ENCODE peak calls at places on chromosomes 5 and 9, in seven cellular contexts. Q is activated naive CD8-positive, alpha-beta T cell treated with anti-CD3 and anti-CD28 coated beads, Interleukin-2, amount 50 U/mL, for 24 hours; R is trophoblast cell; I is stromal cell of bone marrow; V is pons; S is head of caudate nucleus; P is HTR-8/SVneo. T is an unnamed sample.

GRCh38 chr5:123111502-123111901 is 22.5 kb downstream of the PRDM6 start:
- DNase-seq in Q (no peak), I (no peak), V (no peak), S (no peak), P (no peak), R (peak), T (no peak)

GRCh38 chr9:97176206-97176605 is 131.3 kb upstream of the CCDC180 start:
- DNase-seq in R (no peak), Q (no peak), P (no peak), V (peak), S (no peak), I (no peak), T (no peak)

GRCh38 chr5:13985736-13986418 is 41.4 kb upstream of the DNAH5 start:
- DNase-seq in I (peak), P (peak), R (peak), V (no peak), Q (no peak), S (no peak), T (peak)

GRCh38 chr5:126007841-126008240 is 415.4 kb upstream of the GRAMD2B start:
- DNase-seq in I (peak), P (no peak), Q (no peak), V (no peak), S (no peak), R (no peak), T (no peak)

GRCh38 chr5:152532714-152533113 is 127.6 kb upstream of the NMUR2 start:
- DNase-seq in P (peak), R (peak), V (peak), Q (no peak), S (no peak), I (peak), T (no peak)

GRCh38 chr9:99576830-99577229 is 244.9 kb upstream of the NR4A3 start:
- DNase-seq in R (no peak), S (no peak), V (no peak), Q (no peak), I (no peak), P (no peak), T (no peak)

GRCh38 chr9:90813011-90813410 is 11.4 kb downstream of the SYK start:
- DNase-seq in R (no peak), Q (no peak), S (no peak), P (no peak), V (no peak), I (no peak), T (no peak)

GRCh38 chr5:134569758-134570364 is 44.4 kb downstream of the JADE2 start:
- DNase-seq in S (no peak), I (no peak), V (no peak), R (no peak), Q (no peak), P (no peak), T (no peak)

GRCh38 chr5:58394326-58394725 is 65.6 kb downstream of the PLK2 start:
- DNase-seq in V (no peak), R (no peak), S (no peak), I (no peak), Q (no peak), P (no peak), T (no peak)

GRCh38 chr5:147849226-147849625 is 17.8 kb upstream of the SPINK1 start:
- DNase-seq in Q (no peak), P (no peak), S (no peak), R (peak), I (no peak), V (no peak), T (no peak)

GRCh38 chr9:80707120-80707519 is 982.2 kb downstream of the TLE1 start:
- DNase-seq in S (no peak), Q (no peak), V (no peak), I (peak), R (no peak), P (no peak), T (no peak)

GRCh38 chr5:9838906-9839305 is 208.8 kb upstream of the TAS2R1 start:
- DNase-seq in R (no peak), P (no peak), V (peak), I (no peak), S (peak), Q (no peak), T (no peak)

GRCh38 chr9:135341612-135342169 is 137.9 kb upstream of the PPP1R26 start:
- DNase-seq in R (no peak), S (no peak), Q (no peak), P (no peak), I (no peak), V (no peak), T (no peak)

GRCh38 chr5:6181147-6181729 is 197.1 kb downstream of the MED10 start:
- DNase-seq in S (no peak), I (no peak), Q (no peak), P (no peak), R (peak), V (no peak), T (no peak)

GRCh38 chr9:36258989-36259315 is 704 bp upstream of the GNE start:
- DNase-seq in I (no peak), S (no peak), R (no peak), P (no peak), Q (no peak), V (peak), T (no peak)

GRCh38 chr9:96651626-96652025 is 3.5 kb downstream of the PRXL2C start:
- DNase-seq in R (peak), Q (no peak), S (no peak), P (no peak), I (no peak), V (peak), T (no peak)

GRCh38 chr9:116900007-116900367 is 212.9 kb downstream of the TRIM32 start:
- DNase-seq in P (no peak), R (peak), S (no peak), I (no peak), Q (no peak), V (no peak), T (no peak)

GRCh38 chr5:109080896-109081295 is 328.9 kb downstream of the PJA2 start:
- DNase-seq in V (no peak), I (no peak), P (no peak), Q (no peak), R (no peak), S (no peak), T (no peak)

GRCh38 chr9:137781906-137782585 is 95.5 kb upstream of the CACNA1B start:
- DNase-seq in S (no peak), Q (no peak), R (no peak), V (no peak), P (no peak), I (no peak), T (no peak)

GRCh38 chr5:94471496-94471895 is 146.9 kb downstream of the KIAA0825 start:
- DNase-seq in V (no peak), I (peak), Q (no peak), P (no peak), R (no peak), S (no peak), T (no peak)

GRCh38 chr5:118778951-118779350 is 209.4 kb downstream of the DTWD2 start:
- DNase-seq in V (no peak), I (no peak), R (no peak), P (no peak), Q (no peak), S (no peak), T (no peak)

GRCh38 chr9:125240649-125240999 is 519 bp downstream of the HSPA5 start:
- DNase-seq in S (peak), Q (no peak), P (no peak), I (no peak), V (no peak), R (peak), T (no peak)

GRCh38 chr5:137345396-137345795 is 153.7 kb downstream of the SPOCK1 start:
- DNase-seq in I (no peak), Q (no peak), S (no peak), V (no peak), P (no peak), R (no peak), T (no peak)

GRCh38 chr5:149697001-149697400 is 33.1 kb upstream of the PPARGC1B start:
- DNase-seq in P (no peak), R (peak), S (no peak), Q (no peak), I (no peak), V (no peak), T (no peak)

GRCh38 chr9:121698627-121699270 is 47.3 kb downstream of the DAB2IP start:
- DNase-seq in R (no peak), P (peak), I (no peak), V (no peak), Q (no peak), S (no peak), T (peak)

GRCh38 chr9:36194326-36195000 is 3.7 kb downstream of the CLTA start:
- DNase-seq in S (no peak), Q (no peak), V (no peak), P (no peak), I (no peak), R (no peak), T (no peak)

GRCh38 chr5:143456952-143457547 is 53.6 kb upstream of the NR3C1 start:
- DNase-seq in P (peak), R (peak), V (no peak), I (peak), S (no peak), Q (no peak), T (no peak)

GRCh38 chr9:107684224-107684623 is 194.7 kb upstream of the KLF4 start:
- DNase-seq in S (no peak), V (no peak), Q (no peak), R (no peak), P (no peak), I (no peak), T (no peak)

GRCh38 chr5:158953929-158954534 is 145.7 kb downstream of the EBF1 start:
- DNase-seq in P (no peak), V (no peak), R (no peak), I (no peak), Q (no peak), S (no peak), T (no peak)

GRCh38 chr9:104921067-104921741 is 6.8 kb downstream of the ABCA1 start:
- DNase-seq in P (no peak), S (no peak), V (peak), Q (no peak), I (no peak), R (no peak), T (no peak)

GRCh38 chr9:35656841-35657326 is 935 bp downstream of the RMRP start:
- DNase-seq in P (no peak), Q (no peak), I (no peak), V (no peak), S (no peak), R (no peak), T (no peak)

GRCh38 chr9:34989946-34990635 is 546 bp downstream of the DNAJB5 start:
- DNase-seq in V (no peak), Q (peak), S (peak), R (peak), P (peak), I (no peak), T (peak)

GRCh38 chr5:108602830-108603229 is 144.9 kb upstream of the FER start:
- DNase-seq in I (no peak), P (no peak), V (no peak), Q (no peak), R (no peak), S (no peak), T (no peak)

GRCh38 chr9:34957492-34958410 is at the start of gene PHF24:
- DNase-seq in P (no peak), S (peak), Q (peak), V (no peak), I (no peak), R (peak), T (no peak)